ENCODE peak calls at places on chromosome 4, in six cellular contexts. K, E, Y, R, I and S are unnamed samples. For H3K27me3, the result is how much of the 10 kb centered on the place peaks cover.

GRCh38 chr4:85940131-85940530 is 419.7 kb downstream of the MAPK10 start:
- DNase-seq in K (no peak), I (no peak), R (no peak), Y (no peak), E (no peak), S (no peak)

GRCh38 chr4:180434131-180434895 is 1808.9 kb upstream of the TENM3 start:
- DNase-seq in R (no peak), I (no peak), Y (no peak), E (no peak), K (no peak), S (no peak)

GRCh38 chr4:147837435-147837834 is 105.5 kb downstream of the ARHGAP10 start:
- DNase-seq in K (peak), R (no peak), Y (no peak), I (no peak), E (no peak), S (no peak)

GRCh38 chr4:91688413-91688812 is 615.4 kb upstream of the GRID2 start:
- DNase-seq in I (no peak), Y (no peak), R (no peak), K (no peak), E (no peak), S (no peak)

GRCh38 chr4:16029329-16029728 is 54.5 kb downstream of the PROM1 start:
- DNase-seq in I (no peak), R (no peak), K (peak), E (no peak), Y (peak), S (no peak)

GRCh38 chr4:145497199-145498149 is 15.8 kb downstream of the SMAD1 start:
- DNase-seq in Y (no peak), E (no peak), R (no peak), I (no peak), K (no peak), S (no peak)

GRCh38 chr4:20313237-20314030 is 61.7 kb downstream of the SLIT2 start:
- DNase-seq in I (peak), K (no peak), E (no peak), R (no peak), Y (peak), S (peak)

GRCh38 chr4:28744066-28744465 is 1883.4 kb downstream of the STIM2 start:
- DNase-seq in I (no peak), R (no peak), E (no peak), Y (no peak), K (no peak), S (no peak)

GRCh38 chr4:122604146-122604545 is 16.7 kb downstream of the IL21 start:
- DNase-seq in I (no peak), Y (no peak), E (no peak), K (no peak), R (no peak), S (no peak)

GRCh38 chr4:74590476-74590875 is 145.5 kb downstream of the AREG start:
- DNase-seq in I (no peak), E (no peak), K (no peak), R (no peak), Y (no peak), S (no peak)

GRCh38 chr4:15506464-15506863 is 36.8 kb downstream of the CC2D2A start:
- DNase-seq in I (no peak), R (no peak), E (no peak), Y (no peak), K (peak), S (no peak)

GRCh38 chr4:32841217-32841616 is 2121.0 kb downstream of the PCDH7 start:
- DNase-seq in I (peak), R (no peak), E (no peak), K (no peak), Y (no peak), S (no peak)

GRCh38 chr4:162782778-162783507 is 383.7 kb downstream of the NAF1 start:
- DNase-seq in E (no peak), K (peak), Y (no peak), R (no peak), I (no peak), S (no peak)

GRCh38 chr4:76562851-76563803 is 128.1 kb downstream of the SHROOM3 start:
- DNase-seq in E (no peak), I (peak), K (no peak), R (no peak), Y (no peak), S (no peak)

GRCh38 chr4:140252144-140252741 is 98.3 kb upstream of the MAML3 start:
- DNase-seq in Y (no peak), R (peak), K (no peak), E (peak), I (peak), S (no peak)

GRCh38 chr4:14336656-14337055 is 665.6 kb upstream of the CPEB2 start:
- DNase-seq in R (no peak), E (no peak), K (peak), Y (no peak), I (no peak), S (peak)

GRCh38 chr4:56764775-56765174 is 56.7 kb downstream of the SPINK2 start:
- DNase-seq in I (no peak), E (no peak), K (no peak), R (peak), Y (no peak), S (no peak)

GRCh38 chr4:7342581-7343352 is 92.0 kb downstream of the PSAPL1 start:
- DNase-seq in Y (no peak), E (peak), K (no peak), R (no peak), I (no peak), S (no peak)
- H3K4me3 ChIP-seq in Y (no peak), E (no peak), K (no peak), R (no peak), I (no peak), S (no peak)

GRCh38 chr4:111933703-111934102 is 211.6 kb upstream of the FAM241A start:
- DNase-seq in R (no peak), I (no peak), Y (no peak), E (no peak), K (no peak), S (no peak)

GRCh38 chr4:111941957-111942356 is 203.3 kb upstream of the FAM241A start:
- DNase-seq in E (no peak), R (no peak), I (no peak), Y (no peak), K (no peak), S (no peak)

GRCh38 chr4:111934294-111934693 is 211.0 kb upstream of the FAM241A start:
- DNase-seq in Y (no peak), I (no peak), R (no peak), E (no peak), K (no peak), S (no peak)

DNA sequence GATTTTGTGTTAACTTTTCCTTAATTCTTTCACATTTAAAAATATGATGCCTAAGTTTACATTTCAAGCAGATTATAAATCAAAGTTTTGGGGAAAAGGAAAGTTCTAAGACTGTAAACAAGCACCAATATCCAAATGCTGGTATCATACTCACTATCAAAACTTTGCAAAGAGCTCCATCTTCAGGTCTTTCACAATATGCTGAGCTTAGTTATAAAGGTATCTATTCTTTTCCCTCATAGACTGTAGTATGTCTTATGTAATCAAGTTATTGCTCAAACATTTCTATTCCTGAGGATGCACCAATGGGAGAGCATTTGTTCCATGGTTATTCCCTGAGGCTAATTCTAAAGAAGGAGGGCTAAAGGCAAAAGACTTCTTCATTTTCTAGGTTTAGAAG is 207.9 kb upstream of the FAM241A start:
- DNase-seq in R (no peak), I (peak), E (no peak), Y (peak), K (no peak), S (no peak)
- TF ChIP-seq CTCF in R (peak), I (peak), E (no peak), Y (peak), K (peak), S (peak)

GRCh38 chr4:89836031-89836777 is 757 bp downstream of the SNCA start:
- DNase-seq in K (no peak), E (no peak), I (peak), Y (peak), R (peak), S (no peak)

GRCh38 chr4:89836897-89837384 is at the start of gene SNCA:
- DNase-seq in I (peak), Y (peak), R (peak), K (peak), E (peak), S (peak)

GRCh38 chr4:89837385-89837995 is 529 bp upstream of the SNCA start:
- DNase-seq in I (peak), R (peak), Y (peak), K (peak), E (no peak), S (peak)

GRCh38 chr4:89839558-89839957 is 2.6 kb upstream of the SNCA start:
- DNase-seq in R (no peak), E (no peak), Y (no peak), I (no peak), K (no peak), S (no peak)

DNA sequence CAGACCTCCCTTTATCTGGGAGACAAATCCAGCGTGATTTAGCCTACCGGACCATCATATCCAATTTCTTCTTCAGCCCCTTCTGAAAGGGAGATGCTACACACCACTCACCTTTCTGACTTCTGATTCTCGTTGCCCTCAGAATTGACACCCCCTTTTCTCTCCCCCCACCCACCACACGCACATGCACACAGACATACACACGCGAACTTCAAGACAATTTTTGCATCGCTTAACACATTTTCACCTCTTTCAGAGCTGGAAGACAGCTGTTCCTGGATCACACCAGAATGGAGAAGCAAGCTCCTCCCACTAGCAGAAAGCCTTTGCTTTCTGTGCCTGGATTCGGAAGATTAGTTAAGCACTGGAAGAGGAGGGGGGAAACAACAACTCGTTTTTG is 1.0 kb upstream of the SNCA start:
- DNase-seq in Y (peak), E (no peak), K (no peak), R (peak), I (peak), S (no peak)
- H3K27me3 ChIP-seq in Y (under half), E (under half), K (under half), R (under half), I (under half), S (under half)

GRCh38 chr4:110798682-110799081 is 175.8 kb upstream of the PITX2 start:
- DNase-seq in Y (no peak), E (no peak), I (peak), K (no peak), R (no peak), S (no peak)
- H3K4me3 ChIP-seq in Y (no peak), E (no peak), I (no peak), K (no peak), R (no peak), S (no peak)

DNA sequence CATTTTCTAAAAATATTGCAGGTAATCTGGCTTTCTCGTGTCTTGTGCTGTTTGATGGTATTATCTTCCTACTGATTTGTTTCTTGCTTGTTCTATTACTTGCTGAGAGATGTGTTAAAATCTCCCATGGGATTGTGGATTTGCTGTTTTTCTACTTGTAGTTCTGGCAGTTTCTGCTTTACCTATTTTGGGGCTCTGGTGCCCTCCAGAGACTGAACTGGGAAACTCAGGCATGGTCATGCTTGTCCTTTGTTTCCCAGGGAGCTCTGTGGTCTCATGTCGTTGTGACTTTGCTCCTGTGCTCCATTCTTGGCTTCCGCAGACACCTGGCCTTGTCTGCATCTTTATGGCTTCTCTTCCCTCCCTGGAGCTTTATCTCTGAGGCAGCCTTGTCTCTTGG is 39.5 kb downstream of the NSD2 start:
- DNase-seq in K (peak), I (peak), Y (peak), E (no peak), R (peak), S (no peak)
- TF ChIP-seq CTCF in K (peak), I (peak), Y (peak), E (peak), R (peak), S (peak)